ENCODE peak calls at places on chromosomes 4 and X, in five cellular contexts. R is A549, J is IMR-90, E is HepG2, C is H1. O is an unnamed sample.

GRCh38 chr4:108247511-108248088 is 78.9 kb upstream of the LEF1 start:
- DNase-seq in R (no peak), J (no peak), E (no peak), C (peak), O (no peak)

GRCh38 chrX:119486745-119487144 is 18.5 kb downstream of the SLC25A5 start:
- DNase-seq in R (no peak), J (no peak), E (no peak), C (no peak), O (no peak)

GRCh38 chr4:69096111-69096656 is at the start of gene UGT2B7:
- DNase-seq in R (peak), J (no peak), E (peak), C (no peak), O (no peak)

GRCh38 chr4:103144926-103145325 is 45.3 kb upstream of the BDH2 start:
- DNase-seq in R (no peak), J (no peak), E (no peak), C (no peak), O (no peak)

GRCh38 chrX:9825129-9825865 is 39.1 kb downstream of the SHROOM2 start:
- DNase-seq in R (no peak), J (peak), E (no peak), C (no peak), O (no peak)

GRCh38 chrX:153861733-153862300 is 24.2 kb downstream of the L1CAM start:
- DNase-seq in R (no peak), J (no peak), E (no peak), C (no peak), O (no peak)

GRCh38 chr4:67333663-67334062 is 211.6 kb downstream of the CENPC start:
- DNase-seq in R (no peak), J (no peak), E (no peak), C (no peak), O (no peak)

GRCh38 chr4:21347142-21347541 is 601.4 kb downstream of the KCNIP4 start:
- DNase-seq in R (no peak), J (no peak), E (no peak), C (no peak), O (no peak)

GRCh38 chr4:156295676-156296075 is 342.0 kb upstream of the CTSO start:
- DNase-seq in R (no peak), J (peak), E (no peak), C (no peak), O (no peak)
- TF ChIP-seq MAFK in R (no peak), J (no peak), E (no peak), C (no peak), O (no peak)

GRCh38 chrX:19904778-19905367 is 17.5 kb upstream of the SH3KBP1 start:
- DNase-seq in R (peak), J (peak), E (peak), C (no peak), O (peak)
- TF ChIP-seq MAFK in R (peak), J (no peak), E (no peak), C (no peak), O (no peak)

GRCh38 chr4:36775544-36775943 is 469.0 kb upstream of the NWD2 start:
- DNase-seq in R (no peak), J (no peak), E (no peak), C (no peak), O (no peak)

GRCh38 chr4:36773467-36773866 is 471.1 kb upstream of the NWD2 start:
- DNase-seq in R (no peak), J (no peak), E (no peak), C (no peak), O (no peak)

GRCh38 chr4:36772154-36772516 is 472.4 kb upstream of the NWD2 start:
- DNase-seq in R (no peak), J (no peak), E (no peak), C (no peak), O (no peak)

GRCh38 chr4:36771411-36772153 is 473.0 kb upstream of the NWD2 start:
- DNase-seq in R (no peak), J (no peak), E (no peak), C (no peak), O (no peak)
- TF ChIP-seq MAFK in R (no peak), J (no peak), E (no peak), C (no peak), O (no peak)

DNA sequence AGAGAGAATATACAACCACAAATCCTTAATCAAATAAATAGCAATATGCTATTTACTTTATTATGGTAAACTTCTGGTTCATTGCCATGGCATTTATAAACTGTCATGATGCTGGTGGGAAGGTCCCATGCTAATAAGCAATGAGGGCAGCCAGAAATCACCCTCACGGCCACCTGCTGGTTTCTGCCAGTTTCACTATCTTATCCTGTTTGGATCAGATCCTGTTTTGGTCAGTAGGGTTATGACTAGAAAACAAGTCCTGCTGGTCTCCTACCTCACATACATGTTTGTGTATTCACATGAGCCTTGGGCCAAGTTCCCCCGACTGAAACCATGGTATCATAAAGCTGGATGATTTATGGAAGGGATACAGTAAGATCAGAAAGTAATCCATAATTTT is 28.1 kb downstream of the XAGE5 start:
- DNase-seq in R (peak), J (no peak), E (no peak), C (no peak), O (no peak)
- TF ChIP-seq MAFK in R (no peak), J (no peak), E (no peak), C (no peak), O (no peak)

GRCh38 chr4:151824647-151825046 is 63.8 kb upstream of the GATB start:
- DNase-seq in R (no peak), J (no peak), E (peak), C (no peak), O (no peak)

GRCh38 chr4:151820004-151820403 is 59.2 kb upstream of the GATB start:
- DNase-seq in R (no peak), J (no peak), E (no peak), C (no peak), O (no peak)

GRCh38 chr4:151822331-151822730 is 61.5 kb upstream of the GATB start:
- DNase-seq in R (no peak), J (no peak), E (no peak), C (no peak), O (no peak)
- TF ChIP-seq MAFK in R (no peak), J (no peak), E (no peak), C (no peak), O (no peak)

GRCh38 chr4:88674989-88675388 is 22.6 kb downstream of the NAP1L5 start:
- DNase-seq in R (no peak), J (peak), E (no peak), C (no peak), O (no peak)

GRCh38 chr4:88674565-88674964 is 23.1 kb downstream of the NAP1L5 start:
- DNase-seq in R (no peak), J (peak), E (no peak), C (no peak), O (no peak)

GRCh38 chr4:88673886-88674285 is 23.7 kb downstream of the NAP1L5 start:
- DNase-seq in R (no peak), J (no peak), E (no peak), C (no peak), O (no peak)

GRCh38 chr4:88675543-88675942 is 22.1 kb downstream of the NAP1L5 start:
- DNase-seq in R (no peak), J (peak), E (no peak), C (no peak), O (no peak)

GRCh38 chr4:88672987-88673386 is 24.6 kb downstream of the NAP1L5 start:
- DNase-seq in R (peak), J (peak), E (peak), C (peak), O (peak)
- TF ChIP-seq MAFK in R (no peak), J (no peak), E (no peak), C (no peak), O (no peak)

GRCh38 chr4:53541577-53542206 is 49.6 kb downstream of the LNX1 start:
- DNase-seq in R (no peak), J (peak), E (no peak), C (no peak), O (no peak)
- TF ChIP-seq MAFK in R (no peak), J (peak), E (no peak), C (no peak), O (no peak)

GRCh38 chr4:112213091-112213490 is 18.5 kb upstream of the AP1AR start:
- DNase-seq in R (no peak), J (no peak), E (peak), C (no peak), O (no peak)
- TF ChIP-seq MAFK in R (no peak), J (no peak), E (no peak), C (no peak), O (no peak)

GRCh38 chrX:56790778-56791177 is 61.7 kb downstream of the NBDY start:
- DNase-seq in R (no peak), J (no peak), E (no peak), C (no peak), O (no peak)
- TF ChIP-seq MAFK in R (no peak), J (no peak), E (no peak), C (no peak), O (no peak)

O was measured in K562.